ENCODE peak calls at places on chromosomes 12 and 14, in ten cellular contexts. W is HCT116, T is HL-60, M is suprapubic skin, V is transverse colon, G is HepG2, F is SK-N-SH, U is breast epithelium, A is Panc1, Y is GM23338. C is an unnamed sample.
A peak's percentile ranks its signal among the peaks of the same experiment; 100 is the strongest.

GRCh38 chr12:28158353-28158752 is 31.9 kb upstream of the CCDC91 start:
- DNase-seq in W (no peak), T (no peak), M (no peak), V (no peak), G (no peak), F (no peak), U (no peak), A (no peak), Y (no peak), C (no peak)

GRCh38 chr12:128318946-128319345 is 52.0 kb downstream of the TMEM132C start:
- DNase-seq in W (no peak), T (no peak), M (no peak), V (no peak), G (no peak), F (no peak), U (no peak), A (no peak), Y (no peak), C (no peak)

GRCh38 chr12:132287391-132288238 is 41.8 kb downstream of the GALNT9 start:
- DNase-seq in W (no peak), T (no peak), M (no peak), V (no peak), G (no peak), F (no peak), U (no peak), A (no peak), Y (no peak), C (no peak)

GRCh38 chr12:38776657-38777056 is 128.7 kb downstream of the CPNE8 start:
- DNase-seq in W (no peak), T (no peak), M (no peak), V (no peak), G (no peak), F (no peak), U (no peak), A (peak; percentile 22), Y (no peak), C (no peak)

GRCh38 chr12:26271024-26271423 is 75.7 kb downstream of the SSPN start:
- DNase-seq in W (no peak), T (no peak), M (no peak), V (no peak), G (no peak), F (no peak), U (no peak), A (no peak), Y (no peak), C (no peak)

GRCh38 chr14:95261616-95262510 is 57.8 kb downstream of the CLMN start:
- DNase-seq in W (no peak), T (no peak), M (no peak), V (no peak), G (no peak), F (no peak), U (peak; percentile 59), A (no peak), Y (no peak), C (no peak)

GRCh38 chr12:33427071-33427470 is 12.5 kb downstream of the SYT10 start:
- DNase-seq in W (no peak), T (peak; percentile 8), M (no peak), V (no peak), G (peak; percentile 18), F (no peak), U (no peak), A (peak; percentile 10), Y (peak; percentile 80), C (no peak)

GRCh38 chr12:68286396-68286795 is 33.0 kb upstream of the IL22 start:
- DNase-seq in W (no peak), T (no peak), M (no peak), V (no peak), G (no peak), F (no peak), U (no peak), A (no peak), Y (no peak), C (no peak)

GRCh38 chr14:105248368-105249174 is at the start of gene BTBD6:
- DNase-seq in W (peak; percentile 61), T (peak; percentile 81), M (peak; percentile 88), V (peak; percentile 92), G (no peak), F (peak; percentile 99), U (peak; percentile 74), A (no peak), Y (peak; percentile 84), C (peak; percentile 89)

GRCh38 chr14:52998376-52999010 is 47.6 kb upstream of the FERMT2 start:
- DNase-seq in W (no peak), T (no peak), M (no peak), V (no peak), G (peak; percentile 30), F (no peak), U (no peak), A (no peak), Y (no peak), C (no peak)

GRCh38 chr12:115398311-115398781 is 714.4 kb upstream of the TBX3 start:
- DNase-seq in W (no peak), T (no peak), M (no peak), V (peak; percentile 10), G (peak; percentile 92), F (peak; percentile 16), U (peak; percentile 56), A (peak; percentile 32), Y (no peak), C (no peak)

GRCh38 chr14:106691601-106692291 is 1165.4 kb downstream of the TMEM121 start:
- DNase-seq in W (no peak), T (peak; percentile 64), M (peak; percentile 61), V (peak; percentile 47), G (peak; percentile 8), F (peak; percentile 23), U (no peak), A (peak; percentile 61), Y (peak; percentile 14), C (no peak)

GRCh38 chr14:58794993-58795762 is 157.4 kb downstream of the DACT1 start:
- DNase-seq in W (no peak), T (no peak), M (no peak), V (no peak), G (no peak), F (no peak), U (no peak), A (no peak), Y (no peak), C (no peak)

GRCh38 chr14:77615231-77616132 is 955 bp downstream of the SPTLC2 start:
- DNase-seq in W (no peak), T (peak; percentile 2), M (no peak), V (peak; percentile 26), G (no peak), F (peak; percentile 43), U (no peak), A (no peak), Y (peak; percentile 39), C (no peak)

GRCh38 chr12:72570601-72571000 is 298.4 kb downstream of the TRHDE start:
- DNase-seq in W (peak; percentile 3), T (peak; percentile 16), M (no peak), V (no peak), G (peak; percentile 30), F (peak; percentile 4), U (no peak), A (no peak), Y (peak; percentile 81), C (peak; percentile 38)

GRCh38 chr12:101929365-101930041 is 52.1 kb downstream of the DRAM1 start:
- DNase-seq in W (no peak), T (no peak), M (no peak), V (no peak), G (no peak), F (no peak), U (no peak), A (no peak), Y (no peak), C (no peak)
- TF ChIP-seq POLR2AphosphoS5 in W (no peak), T (no peak), M (no peak), V (no peak), G (no peak), F (no peak), U (no peak), A (no peak), Y (no peak), C (no peak)

GRCh38 chr12:9740109-9740750 is 7.3 kb upstream of the CLECL1 start:
- DNase-seq in W (no peak), T (no peak), M (no peak), V (peak; percentile 24), G (no peak), F (no peak), U (no peak), A (no peak), Y (no peak), C (no peak)
- H3K4me3 ChIP-seq in W (no peak overlapping the region), T (no peak overlapping the region), M (peak overlapping the region; percentile 31), V (no peak overlapping the region), G (peak overlapping the region; percentile 40), F (peak overlapping the region; percentile 65), U (peak overlapping the region; percentile 23), A (peak overlapping the region; percentile 58), Y (peak overlapping the region; percentile 48), C (peak overlapping the region; percentile 32)

GRCh38 chr14:99183311-99183710 is 88.7 kb downstream of the BCL11B start:
- DNase-seq in W (no peak), T (no peak), M (no peak), V (no peak), G (no peak), F (no peak), U (no peak), A (no peak), Y (no peak), C (no peak)
- TF ChIP-seq POLR2AphosphoS5 in W (no peak), T (no peak), M (no peak), V (no peak), G (no peak), F (no peak), U (no peak), A (no peak), Y (no peak), C (no peak)

GRCh38 chr14:44374906-44375305 is 132.2 kb downstream of the FSCB start:
- DNase-seq in W (no peak), T (no peak), M (no peak), V (no peak), G (no peak), F (no peak), U (no peak), A (no peak), Y (no peak), C (no peak)

GRCh38 chr14:44384093-44384492 is 123.0 kb downstream of the FSCB start:
- DNase-seq in W (no peak), T (peak; percentile 48), M (no peak), V (no peak), G (no peak), F (peak; percentile 0), U (no peak), A (no peak), Y (no peak), C (no peak)

DNA sequence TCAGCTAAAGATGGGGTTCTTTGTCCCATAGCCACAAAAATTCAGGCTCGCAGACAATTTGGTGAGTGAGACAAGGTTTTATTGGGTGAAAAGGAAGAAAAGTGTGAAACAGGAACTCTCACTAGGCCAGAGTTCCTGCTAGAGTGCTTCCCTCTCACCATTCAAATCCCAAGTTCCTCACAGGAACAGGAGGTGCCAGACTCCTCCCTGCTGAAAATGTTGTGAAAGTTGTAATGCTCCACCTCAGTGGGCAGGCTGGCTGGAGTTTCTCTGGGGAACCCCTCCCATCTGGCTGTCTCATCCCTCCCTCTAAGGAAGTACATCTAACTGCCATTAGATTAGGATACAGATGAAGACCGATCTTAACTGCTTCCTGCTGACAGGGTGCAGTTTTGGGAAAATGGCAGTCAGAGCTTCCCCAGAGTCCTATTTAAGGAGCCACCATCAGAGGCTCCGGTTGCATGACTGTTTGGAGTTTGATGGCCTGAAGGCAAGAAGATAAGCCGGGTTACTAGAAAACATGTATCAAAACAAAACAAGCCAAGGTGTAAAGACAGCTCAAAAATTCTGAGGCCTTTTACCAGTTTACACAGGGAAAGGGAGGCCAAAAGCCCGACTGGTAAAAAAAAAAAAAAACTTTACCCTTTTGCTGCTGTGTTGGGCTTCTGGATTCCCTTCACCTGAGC is 127.6 kb downstream of the FSCB start:
- DNase-seq in W (no peak), T (peak; percentile 60), M (no peak), V (no peak), G (no peak), F (no peak), U (no peak), A (no peak), Y (no peak), C (no peak)
- H3K4me3 ChIP-seq in W (no peak overlapping the region), T (no peak overlapping the region), M (no peak overlapping the region), V (no peak overlapping the region), G (no peak overlapping the region), F (no peak overlapping the region), U (no peak overlapping the region), A (no peak overlapping the region), Y (no peak overlapping the region), C (no peak overlapping the region)